ENCODE peak calls at places on chromosomes 11 and 22, in six cellular contexts. One of them, this sample, is unnamed.

GRCh38 chr11:12286606-12287005 is 90.8 kb upstream of the PARVA start:
- DNase-seq in naive thymus-derived CD4-positive, alpha-beta T cell: no peak
- DNase-seq in mammary epithelial cell: no peak
- DNase-seq in fibroblast of lung: no peak
- DNase-seq in substantia nigra: no peak
- DNase-seq in foreskin keratinocyte: no peak
- DNase-seq in this sample: no peak

GRCh38 chr11:12785901-12786300 is 111.7 kb downstream of the TEAD1 start:
- DNase-seq in naive thymus-derived CD4-positive, alpha-beta T cell: no peak
- DNase-seq in fibroblast of lung: no peak
- DNase-seq in mammary epithelial cell: no peak
- DNase-seq in foreskin keratinocyte: no peak
- DNase-seq in substantia nigra: no peak
- DNase-seq in this sample: no peak

GRCh38 chr11:20790622-20791021 is 121.2 kb downstream of the NELL1 start:
- DNase-seq in foreskin keratinocyte: no peak
- DNase-seq in naive thymus-derived CD4-positive, alpha-beta T cell: no peak
- DNase-seq in substantia nigra: no peak
- DNase-seq in fibroblast of lung: no peak
- DNase-seq in mammary epithelial cell: no peak
- DNase-seq in this sample: no peak

GRCh38 chr11:116948375-116948774 is 111.0 kb upstream of the APOA1 start:
- DNase-seq in mammary epithelial cell: peak; percentile 65
- DNase-seq in naive thymus-derived CD4-positive, alpha-beta T cell: no peak
- DNase-seq in foreskin keratinocyte: peak; percentile 30
- DNase-seq in substantia nigra: no peak
- DNase-seq in fibroblast of lung: peak; percentile 48
- DNase-seq in this sample: no peak

GRCh38 chr11:13818325-13818724 is 144.2 kb upstream of the SPON1 start:
- DNase-seq in mammary epithelial cell: no peak
- DNase-seq in foreskin keratinocyte: no peak
- DNase-seq in substantia nigra: no peak
- DNase-seq in fibroblast of lung: no peak
- DNase-seq in naive thymus-derived CD4-positive, alpha-beta T cell: no peak
- DNase-seq in this sample: no peak

GRCh38 chr11:114273071-114273470 is 23.1 kb upstream of the NNMT start:
- DNase-seq in fibroblast of lung: no peak
- DNase-seq in mammary epithelial cell: no peak
- DNase-seq in substantia nigra: no peak
- DNase-seq in foreskin keratinocyte: no peak
- DNase-seq in naive thymus-derived CD4-positive, alpha-beta T cell: no peak
- DNase-seq in this sample: no peak

GRCh38 chr22:42906605-42907338 is 49.7 kb upstream of the ARFGAP3 start:
- DNase-seq in fibroblast of lung: no peak
- DNase-seq in foreskin keratinocyte: no peak
- DNase-seq in substantia nigra: no peak
- DNase-seq in naive thymus-derived CD4-positive, alpha-beta T cell: no peak
- DNase-seq in mammary epithelial cell: no peak
- DNase-seq in this sample: no peak

GRCh38 chr11:41486436-41486835 is 27.0 kb upstream of the LRRC4C start:
- DNase-seq in fibroblast of lung: peak; percentile 61
- DNase-seq in mammary epithelial cell: peak; percentile 57
- DNase-seq in naive thymus-derived CD4-positive, alpha-beta T cell: no peak
- DNase-seq in foreskin keratinocyte: peak; percentile 47
- DNase-seq in substantia nigra: no peak
- DNase-seq in this sample: no peak

GRCh38 chr11:14275081-14275480 is 83.9 kb downstream of the RRAS2 start:
- DNase-seq in foreskin keratinocyte: no peak
- DNase-seq in substantia nigra: no peak
- DNase-seq in mammary epithelial cell: no peak
- DNase-seq in fibroblast of lung: peak; percentile 51
- DNase-seq in naive thymus-derived CD4-positive, alpha-beta T cell: no peak
- DNase-seq in this sample: no peak

GRCh38 chr11:61761440-61762163 is 9.2 kb downstream of the MYRF start:
- DNase-seq in foreskin keratinocyte: no peak
- DNase-seq in substantia nigra: no peak
- DNase-seq in mammary epithelial cell: no peak
- DNase-seq in fibroblast of lung: no peak
- DNase-seq in naive thymus-derived CD4-positive, alpha-beta T cell: no peak
- DNase-seq in this sample: no peak

DNA sequence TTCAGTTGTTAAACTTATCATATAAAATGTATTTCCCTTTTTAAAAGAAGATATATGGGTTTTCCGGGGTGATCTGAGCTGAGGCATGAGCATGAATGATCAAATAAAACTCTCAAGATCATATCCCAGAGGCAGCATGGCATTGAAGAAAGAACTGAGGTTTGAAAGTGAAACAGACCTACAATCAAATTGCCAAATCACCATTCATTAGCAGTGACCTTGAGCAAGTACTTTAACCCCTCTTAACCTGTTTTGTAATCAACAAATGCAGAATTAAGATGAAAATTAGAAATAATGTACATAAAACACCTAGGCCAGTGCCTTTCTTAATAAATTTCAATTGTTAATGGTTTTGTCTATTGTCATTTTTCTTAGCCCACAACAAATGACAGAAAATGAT is 116.0 kb downstream of the RBFOX2 start:
- DNase-seq in mammary epithelial cell: no peak
- DNase-seq in substantia nigra: no peak
- DNase-seq in foreskin keratinocyte: no peak
- DNase-seq in naive thymus-derived CD4-positive, alpha-beta T cell: no peak
- DNase-seq in fibroblast of lung: no peak
- DNase-seq in this sample: no peak
- H3K27ac ChIP-seq in mammary epithelial cell: no peak overlapping the region
- H3K27ac ChIP-seq in substantia nigra: no peak overlapping the region
- H3K27ac ChIP-seq in foreskin keratinocyte: peak overlapping the region; percentile 27
- H3K27ac ChIP-seq in naive thymus-derived CD4-positive, alpha-beta T cell: no peak overlapping the region
- H3K27ac ChIP-seq in fibroblast of lung: no peak overlapping the region
- H3K27ac ChIP-seq in this sample: no peak overlapping the region

GRCh38 chr11:96187779-96188624 is 155.0 kb downstream of the MAML2 start:
- DNase-seq in substantia nigra: no peak
- DNase-seq in foreskin keratinocyte: no peak
- DNase-seq in naive thymus-derived CD4-positive, alpha-beta T cell: no peak
- DNase-seq in fibroblast of lung: peak; percentile 97
- DNase-seq in mammary epithelial cell: peak; percentile 82
- DNase-seq in this sample: peak; percentile 34
- H3K27ac ChIP-seq in substantia nigra: no peak overlapping the region
- H3K27ac ChIP-seq in foreskin keratinocyte: peak overlapping the region; percentile 72
- H3K27ac ChIP-seq in naive thymus-derived CD4-positive, alpha-beta T cell: peak overlapping the region; percentile 15
- H3K27ac ChIP-seq in fibroblast of lung: peak overlapping the region; percentile 69
- H3K27ac ChIP-seq in mammary epithelial cell: peak overlapping the region; percentile 91
- H3K27ac ChIP-seq in this sample: peak overlapping the region; percentile 73

DNA sequence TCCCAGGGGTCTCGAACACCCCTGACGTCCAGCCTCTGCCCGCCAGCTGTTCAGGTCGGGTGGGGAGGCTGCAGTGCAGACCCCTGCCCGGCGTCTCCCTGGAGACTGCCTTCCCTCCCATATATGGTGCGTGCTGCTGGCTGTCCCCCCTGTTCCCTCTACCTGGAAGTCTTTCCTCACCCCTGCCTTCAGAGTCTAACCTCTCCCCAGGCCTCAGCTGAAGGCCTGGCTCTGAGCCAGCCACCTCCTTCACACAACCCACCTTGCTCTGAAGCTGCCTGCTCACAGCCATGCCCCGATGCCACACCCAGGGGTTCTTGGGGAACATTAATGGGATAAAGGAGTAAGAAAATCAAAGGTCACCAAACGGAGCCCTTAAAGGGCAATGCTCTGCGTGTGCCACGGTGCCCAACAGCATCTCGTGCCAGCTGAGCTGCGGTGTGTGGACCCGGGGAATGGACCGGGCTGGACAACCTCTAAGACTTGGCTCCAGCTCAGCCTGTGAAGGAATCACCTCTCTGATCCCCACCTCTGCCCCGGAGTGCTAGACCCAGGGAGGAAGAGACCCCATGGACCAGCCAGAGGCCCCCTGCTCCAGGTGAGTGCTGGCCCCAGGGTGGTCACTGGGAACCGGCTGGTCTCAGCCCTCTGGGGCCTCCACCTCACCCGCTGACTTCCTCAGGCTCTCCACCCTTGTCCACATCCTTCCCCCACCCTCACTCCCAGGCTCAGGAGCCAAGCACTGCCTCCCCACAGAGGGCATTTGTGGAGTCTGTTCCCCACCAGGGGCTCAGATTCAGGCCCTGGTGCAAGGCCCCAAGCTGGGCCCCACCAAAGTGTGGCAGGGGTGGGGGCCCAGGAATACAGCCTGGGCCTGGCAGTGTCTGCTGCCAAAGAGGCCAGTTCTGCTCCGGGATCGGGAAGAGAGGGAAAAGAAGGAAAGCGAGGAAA is at the start of gene NLRP6:
- DNase-seq in foreskin keratinocyte: no peak
- DNase-seq in mammary epithelial cell: no peak
- DNase-seq in substantia nigra: no peak
- DNase-seq in fibroblast of lung: no peak
- DNase-seq in naive thymus-derived CD4-positive, alpha-beta T cell: no peak
- DNase-seq in this sample: no peak
- H3K27ac ChIP-seq in foreskin keratinocyte: no peak within 1 kb of the TSS
- H3K27ac ChIP-seq in mammary epithelial cell: no peak within 1 kb of the TSS
- H3K27ac ChIP-seq in substantia nigra: no peak within 1 kb of the TSS
- H3K27ac ChIP-seq in fibroblast of lung: no peak within 1 kb of the TSS
- H3K27ac ChIP-seq in naive thymus-derived CD4-positive, alpha-beta T cell: peak within 1 kb of the TSS; percentile 61
- H3K27ac ChIP-seq in this sample: no peak within 1 kb of the TSS

GRCh38 chr11:64996327-64996709 is 453 bp downstream of the BATF2 start:
- DNase-seq in foreskin keratinocyte: no peak
- DNase-seq in naive thymus-derived CD4-positive, alpha-beta T cell: no peak
- DNase-seq in mammary epithelial cell: no peak
- DNase-seq in fibroblast of lung: no peak
- DNase-seq in substantia nigra: no peak
- DNase-seq in this sample: no peak
- H3K27ac ChIP-seq in foreskin keratinocyte: no peak overlapping the region
- H3K27ac ChIP-seq in naive thymus-derived CD4-positive, alpha-beta T cell: no peak overlapping the region
- H3K27ac ChIP-seq in mammary epithelial cell: no peak overlapping the region
- H3K27ac ChIP-seq in fibroblast of lung: peak overlapping the region; percentile 17
- H3K27ac ChIP-seq in substantia nigra: peak overlapping the region; percentile 56
- H3K27ac ChIP-seq in this sample: no peak overlapping the region

DNA sequence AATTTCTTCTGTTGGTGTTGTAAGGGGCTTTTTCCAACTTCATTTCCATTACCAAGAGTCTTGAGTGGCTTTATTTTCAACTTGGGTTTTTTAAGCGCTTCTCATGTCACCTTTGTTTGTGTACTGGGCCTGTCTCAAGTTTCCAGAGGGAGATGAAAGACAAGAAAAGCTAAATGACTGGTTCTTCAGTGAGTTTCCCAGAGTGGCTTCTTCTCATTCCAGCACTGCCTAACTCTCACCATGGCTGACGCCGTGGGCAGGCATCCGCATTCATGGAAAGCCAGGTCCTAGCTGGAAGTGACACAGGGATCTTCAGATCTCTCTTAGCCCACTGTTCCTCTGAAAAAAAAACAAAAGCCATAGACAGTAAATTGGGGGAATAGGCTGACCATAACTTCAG is 28.6 kb downstream of the MARK2 start:
- DNase-seq in substantia nigra: no peak
- DNase-seq in naive thymus-derived CD4-positive, alpha-beta T cell: no peak
- DNase-seq in fibroblast of lung: no peak
- DNase-seq in mammary epithelial cell: no peak
- DNase-seq in foreskin keratinocyte: no peak
- DNase-seq in this sample: no peak
- H3K27ac ChIP-seq in substantia nigra: no peak overlapping the region
- H3K27ac ChIP-seq in naive thymus-derived CD4-positive, alpha-beta T cell: peak overlapping the region; percentile 22
- H3K27ac ChIP-seq in fibroblast of lung: no peak overlapping the region
- H3K27ac ChIP-seq in mammary epithelial cell: no peak overlapping the region
- H3K27ac ChIP-seq in foreskin keratinocyte: no peak overlapping the region
- H3K27ac ChIP-seq in this sample: no peak overlapping the region

DNA sequence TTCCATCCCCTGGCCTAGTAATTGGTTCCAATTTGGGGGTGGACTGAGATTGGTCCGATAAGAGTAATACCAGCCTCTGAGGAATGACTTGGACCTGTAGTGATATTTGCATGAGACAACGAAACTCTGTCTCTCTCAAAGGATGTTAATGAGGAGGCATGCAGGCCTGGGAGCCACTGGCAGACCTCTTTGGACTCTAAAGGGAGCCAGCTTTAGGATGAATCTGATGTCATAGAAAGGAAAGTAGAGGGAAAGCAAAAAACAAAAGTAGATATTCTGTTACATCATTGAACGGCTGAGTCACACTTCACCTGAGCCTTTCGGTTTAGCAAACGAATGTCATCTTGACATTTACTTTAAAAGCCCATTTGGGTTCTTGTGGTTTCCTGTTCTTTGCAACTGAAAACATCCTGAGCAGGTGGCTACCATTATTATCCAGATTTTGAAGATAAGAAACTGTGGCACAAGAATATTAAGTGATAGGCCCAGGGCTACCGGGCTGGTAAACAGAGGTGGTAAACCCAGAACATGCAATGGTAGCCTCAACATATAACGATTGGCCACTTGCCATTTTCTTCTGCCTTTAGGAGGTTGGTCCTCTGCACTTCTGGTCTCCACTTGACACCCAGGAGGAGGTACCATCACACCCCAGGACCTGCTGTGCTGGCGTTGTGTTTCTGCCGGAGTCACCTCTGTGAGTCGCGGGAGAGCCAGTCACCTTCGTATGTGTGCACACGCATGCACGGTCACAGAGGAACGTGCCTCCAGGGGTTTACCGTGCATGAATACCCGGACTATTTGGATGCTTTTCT is 42.7 kb downstream of the RTL6 start:
- DNase-seq in mammary epithelial cell: no peak
- DNase-seq in fibroblast of lung: no peak
- DNase-seq in substantia nigra: no peak
- DNase-seq in naive thymus-derived CD4-positive, alpha-beta T cell: peak; percentile 44
- DNase-seq in foreskin keratinocyte: no peak
- DNase-seq in this sample: no peak
- H3K27ac ChIP-seq in mammary epithelial cell: no peak overlapping the region
- H3K27ac ChIP-seq in fibroblast of lung: no peak overlapping the region
- H3K27ac ChIP-seq in substantia nigra: no peak overlapping the region
- H3K27ac ChIP-seq in naive thymus-derived CD4-positive, alpha-beta T cell: no peak overlapping the region
- H3K27ac ChIP-seq in foreskin keratinocyte: no peak overlapping the region
- H3K27ac ChIP-seq in this sample: no peak overlapping the region

DNA sequence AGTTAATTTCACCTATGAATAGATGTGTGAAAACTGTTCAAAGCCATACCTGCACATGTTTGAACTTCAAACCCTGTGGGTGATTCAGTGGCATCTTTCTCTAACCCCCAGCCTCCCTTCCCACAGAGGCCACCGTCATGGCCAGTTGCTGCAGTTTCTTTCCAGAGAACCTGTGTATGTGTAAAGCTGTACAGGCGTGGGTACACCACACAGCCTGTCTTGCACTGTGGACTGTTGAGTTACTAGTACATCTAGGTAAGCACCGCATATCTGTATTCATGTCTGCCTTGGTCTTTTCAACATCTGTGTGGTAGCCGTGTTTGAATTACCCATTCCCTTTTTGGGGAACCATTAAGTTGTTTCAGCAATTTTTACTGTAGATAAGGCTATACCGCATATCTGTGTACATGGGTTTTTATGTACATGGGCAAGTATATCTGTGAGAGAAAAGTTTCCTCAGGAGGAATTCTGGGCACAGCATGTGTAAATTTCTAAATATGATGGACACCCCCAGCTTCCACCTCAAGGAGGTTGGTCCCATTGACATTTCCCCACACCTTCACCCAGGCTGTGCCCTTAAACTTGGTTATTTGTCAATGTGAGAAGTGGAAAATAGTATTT is 13.9 kb downstream of the NEAT1 start:
- DNase-seq in naive thymus-derived CD4-positive, alpha-beta T cell: no peak
- DNase-seq in substantia nigra: no peak
- DNase-seq in fibroblast of lung: no peak
- DNase-seq in foreskin keratinocyte: no peak
- DNase-seq in mammary epithelial cell: no peak
- DNase-seq in this sample: no peak
- H3K27ac ChIP-seq in naive thymus-derived CD4-positive, alpha-beta T cell: no peak overlapping the region
- H3K27ac ChIP-seq in substantia nigra: no peak overlapping the region
- H3K27ac ChIP-seq in fibroblast of lung: no peak overlapping the region
- H3K27ac ChIP-seq in foreskin keratinocyte: no peak overlapping the region
- H3K27ac ChIP-seq in mammary epithelial cell: no peak overlapping the region
- H3K27ac ChIP-seq in this sample: peak overlapping the region; percentile 100